ENCODE peak calls at places on chromosomes 13 and 19, in eight cellular contexts. F is T1000; I is EH; G is CD4-positive, alpha-beta T cell; S is HAP-1; L is SW 1271; C is GM23338; Z is stimulated activated CD4-positive, alpha-beta T cell treated with anti-CD3 and anti-CD28 coated beads, Interleukin-12 subunit alpha, Interleukin-12 subunit beta, amount 100 ng/mL, for 48 hours. N is an unnamed sample.

GRCh38 chr19:19223060-19223459 is 11.3 kb downstream of the NCAN start:
- DNase-seq in F (no peak), I (no peak), G (no peak), S (no peak), L (no peak), C (no peak), Z (no peak), N (no peak)

GRCh38 chr13:111949311-111949710 is 117.6 kb upstream of the SOX1 start:
- DNase-seq in F (no peak), I (no peak), G (no peak), S (no peak), L (no peak), C (no peak), Z (no peak), N (no peak)

GRCh38 chr19:11612816-11613511 is 15.7 kb downstream of the ZNF627 start:
- DNase-seq in F (no peak), I (no peak), G (no peak), S (no peak), L (no peak), C (peak; percentile 75), Z (no peak), N (no peak)

GRCh38 chr13:49208619-49209018 is 11.5 kb upstream of the MLNR start:
- DNase-seq in F (no peak), I (no peak), G (no peak), S (no peak), L (no peak), C (no peak), Z (no peak), N (no peak)

GRCh38 chr19:31749231-31749630 is 400.0 kb upstream of the TSHZ3 start:
- DNase-seq in F (no peak), I (no peak), G (no peak), S (no peak), L (no peak), C (no peak), Z (no peak), N (no peak)

GRCh38 chr13:110590577-110590976 is 24.8 kb upstream of the NAXD start:
- DNase-seq in F (no peak), I (no peak), G (no peak), S (no peak), L (no peak), C (no peak), Z (no peak), N (no peak)

GRCh38 chr19:46866407-46867132 is 5.8 kb downstream of the ARHGAP35 start:
- DNase-seq in F (no peak), I (peak; percentile 41), G (no peak), S (no peak), L (no peak), C (no peak), Z (no peak), N (no peak)

GRCh38 chr19:45717983-45718650 is 12.6 kb downstream of the FBXO46 start:
- DNase-seq in F (no peak), I (no peak), G (no peak), S (no peak), L (no peak), C (no peak), Z (no peak), N (no peak)

GRCh38 chr19:11480927-11481776 is at the start of gene ELAVL3:
- DNase-seq in F (no peak), I (no peak), G (no peak), S (no peak), L (no peak), C (peak; percentile 76), Z (no peak), N (no peak)

GRCh38 chr19:17610384-17610783 is 54.9 kb downstream of the COLGALT1 start:
- DNase-seq in F (no peak), I (peak; percentile 56), G (no peak), S (no peak), L (peak; percentile 48), C (peak; percentile 70), Z (no peak), N (no peak)

GRCh38 chr19:14470031-14470876 is 4.9 kb downstream of the PTGER1 start:
- DNase-seq in F (no peak), I (no peak), G (no peak), S (no peak), L (no peak), C (no peak), Z (no peak), N (no peak)

GRCh38 chr19:18741566-18742121 is 49.5 kb downstream of the COMP start:
- DNase-seq in F (no peak), I (no peak), G (no peak), S (no peak), L (no peak), C (no peak), Z (no peak), N (no peak)

GRCh38 chr19:33064778-33065550 is at the start of gene RHPN2:
- DNase-seq in F (peak; percentile 83), I (peak; percentile 82), G (no peak), S (peak; percentile 87), L (peak; percentile 64), C (peak; percentile 80), Z (peak; percentile 42), N (peak; percentile 43)

GRCh38 chr19:45126654-45127053 is 33.7 kb downstream of the PPP1R37 start:
- DNase-seq in F (no peak), I (no peak), G (no peak), S (no peak), L (no peak), C (no peak), Z (no peak), N (no peak)

GRCh38 chr13:106372199-106373160 is 163.0 kb downstream of the EFNB2 start:
- DNase-seq in F (no peak), I (peak; percentile 90), G (no peak), S (peak; percentile 19), L (no peak), C (no peak), Z (no peak), N (no peak)

GRCh38 chr13:113656831-113657671 is 947 bp downstream of the ATP4B start:
- DNase-seq in F (no peak), I (no peak), G (no peak), S (no peak), L (no peak), C (no peak), Z (no peak), N (no peak)

GRCh38 chr19:16041571-16042386 is 34.5 kb upstream of the TPM4 start:
- DNase-seq in F (peak; percentile 55), I (peak; percentile 73), G (peak; percentile 64), S (peak; percentile 91), L (peak; percentile 55), C (peak; percentile 90), Z (peak; percentile 87), N (peak; percentile 65)

GRCh38 chr19:30428856-30429255 is 56.7 kb downstream of the ZNF536 start:
- DNase-seq in F (no peak), I (no peak), G (no peak), S (no peak), L (no peak), C (no peak), Z (no peak), N (no peak)

GRCh38 chr19:7874080-7874856 is at the start of gene PRR36:
- DNase-seq in F (no peak), I (no peak), G (no peak), S (peak; percentile 81), L (no peak), C (peak; percentile 91), Z (no peak), N (no peak)

GRCh38 chr19:37990362-37990761 is 83.4 kb downstream of the SIPA1L3 start:
- DNase-seq in F (no peak), I (no peak), G (no peak), S (no peak), L (no peak), C (peak; percentile 46), Z (no peak), N (no peak)

GRCh38 chr13:31781064-31781463 is 41.7 kb downstream of the RXFP2 start:
- DNase-seq in F (no peak), I (peak; percentile 46), G (no peak), S (no peak), L (no peak), C (no peak), Z (no peak), N (no peak)

GRCh38 chr19:57708641-57709354 is at the start of gene ZNF154:
- DNase-seq in F (peak; percentile 5), I (no peak), G (peak; percentile 10), S (no peak), L (peak; percentile 29), C (peak; percentile 99), Z (no peak), N (peak; percentile 20)

GRCh38 chr13:106109391-106109791 is 426.1 kb downstream of the EFNB2 start:
- DNase-seq in F (no peak), I (peak; percentile 96), G (no peak), S (no peak), L (no peak), C (no peak), Z (no peak), N (no peak)

GRCh38 chr13:44040754-44041100 is 161.0 kb downstream of the LACC1 start:
- DNase-seq in F (no peak), I (peak; percentile 18), G (no peak), S (no peak), L (no peak), C (no peak), Z (no peak), N (no peak)

GRCh38 chr13:33078268-33078667 is 62.0 kb downstream of the KL start:
- DNase-seq in F (no peak), I (no peak), G (no peak), S (no peak), L (no peak), C (no peak), Z (no peak), N (no peak)

GRCh38 chr13:111937763-111938375 is 129.1 kb upstream of the SOX1 start:
- DNase-seq in F (no peak), I (no peak), G (no peak), S (no peak), L (no peak), C (no peak), Z (no peak), N (no peak)

GRCh38 chr19:16394681-16395375 is 70.2 kb downstream of the KLF2 start:
- DNase-seq in F (no peak), I (peak; percentile 8), G (no peak), S (no peak), L (no peak), C (no peak), Z (no peak), N (no peak)

GRCh38 chr19:18322759-18323460 is at the start of gene LSM4:
- DNase-seq in F (peak; percentile 97), I (peak; percentile 95), G (peak; percentile 99), S (peak; percentile 99), L (peak; percentile 98), C (peak; percentile 99), Z (peak; percentile 99), N (peak; percentile 99)

GRCh38 chr13:93249259-93249917 is 22.8 kb downstream of the GPC6 start:
- DNase-seq in F (peak; percentile 25), I (peak; percentile 89), G (no peak), S (no peak), L (peak; percentile 69), C (no peak), Z (no peak), N (no peak)

GRCh38 chr19:38580080-38580479 is 37.7 kb downstream of the MAP4K1 start:
- DNase-seq in F (no peak), I (no peak), G (no peak), S (no peak), L (no peak), C (no peak), Z (no peak), N (no peak)

GRCh38 chr13:95710313-95710712 is 33.4 kb downstream of the DNAJC3 start:
- DNase-seq in F (no peak), I (peak; percentile 61), G (no peak), S (no peak), L (no peak), C (no peak), Z (no peak), N (no peak)

GRCh38 chr19:19628499-19629134 is 597 bp upstream of the LPAR2 start:
- DNase-seq in F (no peak), I (peak; percentile 46), G (peak; percentile 22), S (no peak), L (no peak), C (peak; percentile 96), Z (peak; percentile 23), N (no peak)

GRCh38 chr13:102993348-102993747 is 72.9 kb downstream of the SLC10A2 start:
- DNase-seq in F (no peak), I (peak; percentile 17), G (no peak), S (no peak), L (no peak), C (no peak), Z (no peak), N (no peak)

GRCh38 chr19:35513231-35513974 is at the start of gene DMKN:
- DNase-seq in F (no peak), I (peak; percentile 60), G (no peak), S (no peak), L (no peak), C (peak; percentile 61), Z (no peak), N (no peak)